ENCODE peak calls at places on chromosomes 3 and 15, in nine cellular contexts. O is endothelial cell; P is stomach; U is stimulated activated effector memory CD8-positive, alpha-beta T cell treated with anti-CD3 and anti-CD28 coated beads, Interleukin-12 subunit alpha, Interleukin-12 subunit beta, amount 100 ng/mL, for 72 hours; K is AG04449; B is mucosa of descending colon; J is anterior cingulate cortex; H is activated T-helper 1 cell treated with anti-CD3 and anti-CD28 coated beads, Interleukin-12 subunit alpha, Interleukin-12 subunit beta, Interleukin-2, Interleukin-4 antibody, amounts not matched to agents 30 ng/mL and 10 ng/mL and 1 ng/mL, durations not matched to agents 14 hours and 24 hours and 36 hours; D is H54. F is an unnamed sample.

GRCh38 chr15:92104069-92104468 is 250.6 kb downstream of the SLCO3A1 start:
- DNase-seq in U (no peak), O (no peak), B (no peak), H (no peak), K (no peak), D (no peak), J (no peak), P (no peak), F (no peak)

GRCh38 chr3:99562138-99562537 is 76.3 kb upstream of the COL8A1 start:
- DNase-seq in P (no peak), H (no peak), D (no peak), O (peak), B (no peak), U (no peak), K (no peak), J (no peak), F (peak)

GRCh38 chr15:58415636-58416035 is 16.2 kb upstream of the LIPC start:
- DNase-seq in J (no peak), O (no peak), K (no peak), P (no peak), H (no peak), D (no peak), B (no peak), U (no peak), F (peak)

GRCh38 chr3:182509844-182510460 is 283.4 kb upstream of the ATP11B start:
- DNase-seq in B (no peak), H (no peak), J (no peak), D (no peak), P (no peak), O (no peak), K (no peak), U (no peak), F (no peak)

GRCh38 chr15:53625260-53625659 is 134.2 kb downstream of the WDR72 start:
- DNase-seq in O (no peak), D (no peak), K (no peak), U (no peak), B (no peak), H (no peak), P (no peak), J (no peak), F (no peak)

GRCh38 chr3:138468451-138468850 is 34.0 kb downstream of the ESYT3 start:
- DNase-seq in U (no peak), B (no peak), O (no peak), H (no peak), J (no peak), P (no peak), D (no peak), K (no peak), F (no peak)

GRCh38 chr3:172569128-172570008 is 46.1 kb upstream of the TNFSF10 start:
- DNase-seq in D (no peak), K (no peak), U (no peak), B (no peak), P (no peak), J (no peak), H (no peak), O (no peak), F (no peak)

GRCh38 chr3:127208483-127209100 is 15.7 kb downstream of the PRR23E start:
- DNase-seq in U (no peak), K (no peak), B (no peak), J (no peak), D (no peak), H (no peak), P (peak), O (no peak), F (no peak)

GRCh38 chr15:59367022-59367451 is 5.6 kb downstream of the MYO1E start:
- DNase-seq in O (no peak), H (no peak), P (no peak), J (no peak), U (no peak), B (no peak), D (no peak), K (no peak), F (no peak)

GRCh38 chr3:194343561-194343893 is 7.6 kb downstream of the CPN2 start:
- DNase-seq in P (no peak), U (no peak), B (no peak), K (no peak), D (no peak), J (no peak), H (no peak), O (no peak), F (no peak)

GRCh38 chr3:94249491-94250079 is 186.7 kb downstream of the NSUN3 start:
- DNase-seq in O (peak), U (peak), P (peak), J (no peak), D (peak), K (no peak), B (no peak), H (peak), F (peak)